ENCODE peak calls at places on chromosomes 12 and 14, in eight cellular contexts. D, R, M, Y, C, W, Z and Q are unnamed samples. For H4K20me1, the result is how much of the 10 kb centered on the place peaks cover.

GRCh38 chr12:64221656-64222010 is 463 bp downstream of the KICS2 start:
- DNase-seq in W (peak), D (peak), Z (peak), C (peak), Y (peak), R (peak), M (peak), Q (peak)

GRCh38 chr14:51540364-51540763 is 111.3 kb upstream of the FRMD6 start:
- DNase-seq in Y (peak), C (no peak), M (peak), W (no peak), R (no peak), D (no peak), Z (peak), Q (no peak)

GRCh38 chr12:68349921-68350606 is 17.9 kb upstream of the MDM1 start:
- DNase-seq in Z (no peak), W (no peak), Y (no peak), M (peak), R (no peak), C (no peak), D (no peak), Q (no peak)

GRCh38 chr12:101051901-101052550 is 158.0 kb downstream of the SLC5A8 start:
- DNase-seq in W (no peak), R (no peak), Z (peak), M (peak), D (no peak), C (peak), Y (peak), Q (peak)

GRCh38 chr14:33754264-33754663 is 196.6 kb downstream of the EGLN3 start:
- DNase-seq in R (no peak), D (peak), Y (no peak), Z (no peak), W (no peak), M (peak), C (no peak), Q (no peak)

GRCh38 chr12:41418586-41418985 is 230.5 kb downstream of the PDZRN4 start:
- DNase-seq in R (no peak), D (peak), Y (no peak), C (no peak), Z (no peak), M (no peak), W (no peak), Q (no peak)

GRCh38 chr12:51323317-51323960 is 535 bp downstream of the BIN2 start:
- DNase-seq in Y (no peak), Z (no peak), R (no peak), M (no peak), D (no peak), C (no peak), W (peak), Q (no peak)

GRCh38 chr12:90896164-90896563 is 58.8 kb downstream of the CCER1 start:
- DNase-seq in Y (peak), D (no peak), R (no peak), W (no peak), C (no peak), M (peak), Z (peak), Q (peak)

GRCh38 chr14:101290681-101291080 is 270.6 kb upstream of the DIO3 start:
- DNase-seq in Y (no peak), W (no peak), C (no peak), D (no peak), Z (no peak), M (no peak), R (no peak), Q (no peak)

GRCh38 chr14:77660754-77661153 is 44.3 kb upstream of the SPTLC2 start:
- DNase-seq in Z (no peak), C (peak), W (no peak), M (no peak), R (peak), D (no peak), Y (no peak), Q (no peak)

GRCh38 chr14:62718629-62719028 is 326.6 kb downstream of the KCNH5 start:
- DNase-seq in C (no peak), R (no peak), D (no peak), W (no peak), Z (no peak), Y (no peak), M (no peak), Q (no peak)

DNA sequence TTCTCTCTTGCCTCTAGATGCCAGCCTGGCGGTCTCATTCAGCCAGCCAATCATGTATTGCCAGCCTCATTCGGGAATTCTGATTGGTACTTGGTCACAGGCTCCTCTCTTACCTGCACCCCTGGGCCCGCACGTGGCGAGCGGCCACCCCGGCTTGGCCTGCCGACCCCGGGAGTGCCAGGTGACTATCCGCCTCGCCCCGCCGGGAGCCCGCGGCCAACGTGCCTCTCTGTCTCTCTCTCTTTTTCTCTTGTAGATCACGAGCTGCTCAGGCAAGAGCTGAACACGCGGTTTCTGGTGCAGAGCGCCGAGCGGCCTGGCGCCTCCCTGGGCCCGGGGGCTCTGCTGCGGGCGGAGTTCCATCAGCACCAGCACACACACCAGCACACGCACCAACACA is 39.3 kb downstream of the LRCOL1 start:
- DNase-seq in Z (no peak), D (no peak), Y (no peak), R (no peak), C (no peak), M (no peak), W (no peak), Q (no peak)
- H4K20me1 ChIP-seq in Z (under half), D (under half), Y (under half), R (half or more), C (under half), M (under half), W (under half), Q (under half)

GRCh38 chr12:6181583-6182278 is 18.5 kb upstream of the CD9 start:
- DNase-seq in Y (no peak), M (no peak), R (no peak), D (no peak), W (no peak), C (no peak), Z (no peak), Q (no peak)

GRCh38 chr12:6182279-6182898 is 17.8 kb upstream of the CD9 start:
- DNase-seq in Y (peak), R (no peak), C (peak), D (no peak), Z (peak), W (no peak), M (peak), Q (no peak)

GRCh38 chr12:6181166-6181565 is 19.0 kb upstream of the CD9 start:
- DNase-seq in M (no peak), Z (no peak), W (no peak), Y (no peak), D (no peak), C (no peak), R (no peak), Q (no peak)

GRCh38 chr12:6186114-6186827 is 13.9 kb upstream of the CD9 start:
- DNase-seq in W (no peak), C (no peak), Z (no peak), R (no peak), M (no peak), Y (no peak), D (no peak), Q (no peak)

DNA sequence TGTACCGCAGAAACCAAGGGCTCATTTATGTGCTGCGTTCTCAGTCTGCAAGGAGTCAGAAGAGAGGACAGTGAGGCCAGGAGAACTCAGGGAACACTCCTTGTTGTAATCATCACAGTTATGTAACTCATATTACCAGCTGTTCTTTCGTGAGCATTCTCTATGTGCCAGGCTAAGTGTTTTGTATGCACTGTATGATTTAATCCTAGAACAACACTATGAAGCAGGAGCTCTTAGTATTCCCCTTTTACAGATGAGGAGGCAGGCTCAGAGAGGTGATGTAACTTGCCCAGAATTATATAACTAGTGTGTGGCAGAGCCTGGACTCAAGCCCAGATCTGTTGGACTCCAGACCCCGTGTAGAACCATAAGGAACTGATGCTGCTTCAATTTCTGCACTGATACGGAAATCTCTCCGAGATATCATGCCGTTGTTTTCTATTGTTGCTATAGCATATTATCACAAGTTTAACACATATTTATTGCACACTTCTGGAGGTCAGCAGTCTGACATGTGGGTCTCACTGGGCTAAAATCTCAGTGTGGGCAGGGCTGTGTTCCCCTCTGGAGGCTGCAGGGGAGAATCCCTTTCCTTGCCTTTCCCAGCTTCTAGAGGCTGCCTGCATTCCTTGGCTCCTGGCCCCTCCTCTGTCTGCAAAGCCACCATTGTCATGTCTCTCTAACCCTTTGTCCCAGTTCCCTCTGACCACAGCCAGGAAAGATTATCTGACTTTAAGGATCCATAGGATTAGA is 16.3 kb upstream of the CD9 start:
- DNase-seq in R (no peak), W (no peak), C (no peak), D (no peak), Z (peak), M (no peak), Y (peak), Q (no peak)
- H3K4me3 ChIP-seq in R (no peak), W (no peak), C (no peak), D (no peak), Z (no peak), M (no peak), Y (no peak), Q (no peak)

DNA sequence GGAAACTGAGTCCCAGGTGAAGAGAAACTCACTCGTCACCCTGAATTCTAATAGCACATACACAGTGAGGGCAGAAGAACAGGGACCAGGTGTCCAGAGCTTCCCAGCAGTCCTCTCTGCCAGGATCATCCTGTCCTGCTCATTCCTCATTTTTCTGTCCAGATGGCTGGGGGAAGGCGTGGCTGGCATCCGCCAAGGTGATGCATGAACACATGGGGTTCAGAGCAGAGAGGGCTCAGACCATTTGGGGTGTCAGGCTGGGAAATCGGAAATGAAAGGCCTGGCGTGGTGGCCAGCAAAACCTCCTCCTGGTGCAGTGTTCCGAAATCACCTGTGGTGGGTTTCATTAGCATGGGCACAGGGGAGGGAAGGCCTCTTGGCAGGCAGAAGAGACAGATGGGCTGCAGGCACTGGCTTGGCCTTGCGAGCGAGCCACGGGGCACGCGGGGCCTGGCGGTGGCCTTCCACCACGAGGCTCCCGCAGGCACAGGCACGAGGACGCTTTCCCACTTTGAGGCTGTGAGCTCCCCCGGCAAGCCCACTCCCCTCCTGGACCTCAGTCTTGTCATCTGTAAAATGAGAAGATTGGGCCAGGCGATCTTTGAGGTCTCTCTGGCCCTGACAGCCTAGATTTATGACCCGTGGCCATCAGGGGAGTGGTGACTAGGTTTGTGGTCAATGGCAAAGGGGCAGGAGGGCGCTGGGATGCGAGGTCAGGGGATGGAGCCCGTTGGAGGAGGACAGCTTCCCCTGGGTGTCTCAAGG is 68.5 kb downstream of the TSPAN9 start:
- DNase-seq in W (no peak), R (no peak), M (no peak), Y (no peak), D (no peak), Z (no peak), C (no peak), Q (no peak)
- H4K20me1 ChIP-seq in W (under half), R (under half), M (under half), Y (under half), D (under half), Z (under half), C (under half), Q (under half)

GRCh38 chr12:1610072-1610643 is 15.8 kb upstream of the FBXL14 start:
- DNase-seq in Z (no peak), D (no peak), R (no peak), W (no peak), M (no peak), Y (no peak), C (no peak), Q (no peak)

GRCh38 chr12:1614360-1614759 is 14.7 kb upstream of the WNT5B start:
- DNase-seq in M (no peak), W (no peak), Y (no peak), D (no peak), Z (no peak), C (no peak), R (no peak), Q (no peak)

GRCh38 chr12:1611775-1612174 is 17.3 kb upstream of the WNT5B start:
- DNase-seq in D (no peak), C (no peak), Z (peak), Y (peak), W (no peak), M (no peak), R (no peak), Q (no peak)

GRCh38 chr12:1613860-1614259 is 15.2 kb upstream of the WNT5B start:
- DNase-seq in Z (no peak), D (peak), R (no peak), Y (no peak), W (no peak), M (no peak), C (no peak), Q (no peak)

GRCh38 chr12:1612196-1612595 is 16.8 kb upstream of the WNT5B start:
- DNase-seq in M (no peak), R (no peak), Z (no peak), W (no peak), D (no peak), Y (no peak), C (no peak), Q (no peak)
- H3K4me3 ChIP-seq in M (no peak), R (no peak), Z (no peak), W (no peak), D (no peak), Y (peak), C (no peak), Q (no peak)

GRCh38 chr12:65876898-65877721 is 52.8 kb downstream of the HMGA2 start:
- DNase-seq in Z (no peak), C (no peak), W (no peak), R (peak), Y (no peak), D (peak), M (peak), Q (no peak)
- H4K20me1 ChIP-seq in Z (half or more), C (half or more), W (under half), R (under half), Y (half or more), D (under half), M (half or more), Q (under half)

GRCh38 chr12:53725824-53726223 is 1.4 kb downstream of the CALCOCO1 start:
- DNase-seq in Z (no peak), M (peak), Y (peak), C (no peak), W (no peak), R (no peak), D (no peak), Q (no peak)
- H3K4me3 ChIP-seq in Z (peak), M (peak), Y (peak), C (no peak), W (no peak), R (no peak), D (no peak), Q (peak)

DNA sequence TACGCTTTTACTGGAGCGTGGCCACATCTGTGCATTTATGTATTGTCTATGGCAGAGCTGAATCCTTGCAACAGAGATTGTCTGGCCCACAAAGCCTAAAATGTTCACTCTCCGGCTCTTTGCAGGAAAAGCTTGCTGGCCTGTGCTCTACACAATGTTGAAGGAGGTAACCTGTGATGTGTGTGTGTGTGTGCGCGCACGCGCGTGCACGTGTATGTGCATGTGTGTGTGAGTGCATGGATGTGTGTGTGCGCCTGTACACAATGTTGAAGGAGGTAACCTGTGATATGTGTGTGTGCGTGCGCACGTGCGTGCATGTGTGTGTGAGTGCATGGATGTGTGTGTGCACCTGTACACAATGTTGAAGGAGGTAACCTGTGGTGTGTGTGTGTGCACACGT is 62.7 kb downstream of the RFLNA start:
- DNase-seq in C (no peak), D (no peak), R (no peak), M (no peak), Y (no peak), W (no peak), Z (no peak), Q (no peak)
- H4K20me1 ChIP-seq in C (half or more), D (under half), R (under half), M (under half), Y (half or more), W (under half), Z (under half), Q (under half)

GRCh38 chr12:133129368-133130037 is 571 bp downstream of the ZNF891 start:
- DNase-seq in Y (peak), R (no peak), M (peak), C (no peak), D (peak), W (peak), Z (no peak), Q (no peak)
- H3K4me3 ChIP-seq in Y (peak), R (peak), M (peak), C (peak), D (peak), W (peak), Z (peak), Q (peak)

GRCh38 chr12:72098622-72099021 is 160.0 kb downstream of the TPH2 start:
- DNase-seq in M (no peak), Z (peak), Y (peak), C (no peak), D (no peak), R (no peak), W (no peak), Q (no peak)
- H4K20me1 ChIP-seq in M (under half), Z (under half), Y (under half), C (under half), D (under half), R (under half), W (under half), Q (under half)

GRCh38 chr14:28769358-28769757 is 2.8 kb downstream of the FOXG1 start:
- DNase-seq in R (no peak), D (no peak), Z (no peak), W (no peak), M (no peak), C (no peak), Y (no peak), Q (no peak)
- H3K4me3 ChIP-seq in R (peak), D (no peak), Z (no peak), W (no peak), M (no peak), C (no peak), Y (no peak), Q (no peak)